ENCODE peak calls at places on chromosomes 6 and 20, in ten cellular contexts. Y is neuronal stem cell, T is heart left ventricle, F is GM06990, J is GM23248, C is mucosa of descending colon, O is heart right ventricle, Z is aorta, Q is uterus, N is neural progenitor cell. U is an unnamed sample. For H3K36me3, the result is how much of the 10 kb centered on the place peaks cover.

GRCh38 chr20:61308171-61308795 is 56.2 kb downstream of the CDH4 start:
- DNase-seq in Y (no peak), T (no peak), F (no peak), J (peak), C (no peak), O (no peak), Z (no peak), Q (no peak), N (no peak), U (peak)

GRCh38 chr6:14055541-14055940 is 62.0 kb upstream of the CD83 start:
- DNase-seq in Y (no peak), T (no peak), F (no peak), J (no peak), C (no peak), O (no peak), Z (no peak), Q (no peak), N (no peak), U (no peak)

GRCh38 chr6:27669278-27669797 is 196.4 kb upstream of the ZNF184 start:
- DNase-seq in Y (no peak), T (no peak), F (no peak), J (peak), C (no peak), O (no peak), Z (no peak), Q (no peak), N (peak), U (no peak)

GRCh38 chr6:148851683-148852556 is 105.1 kb downstream of the UST start:
- DNase-seq in Y (no peak), T (no peak), F (no peak), J (no peak), C (no peak), O (no peak), Z (no peak), Q (no peak), N (peak), U (no peak)

GRCh38 chr6:84428300-84428907 is 201.0 kb upstream of the CEP162 start:
- DNase-seq in Y (peak), T (no peak), F (no peak), J (peak), C (peak), O (peak), Z (peak), Q (peak), N (peak), U (peak)

GRCh38 chr6:22227824-22228610 is 68.8 kb downstream of the PRL start:
- DNase-seq in Y (no peak), T (no peak), F (no peak), J (no peak), C (no peak), O (no peak), Z (no peak), Q (no peak), N (no peak), U (no peak)

GRCh38 chr6:150783818-150784217 is 81.7 kb upstream of the MTHFD1L start:
- DNase-seq in Y (no peak), T (no peak), F (no peak), J (no peak), C (no peak), O (no peak), Z (no peak), Q (no peak), N (no peak), U (no peak)

GRCh38 chr20:33305591-33306057 is 22.6 kb downstream of the BPIFB1 start:
- DNase-seq in Y (no peak), T (no peak), F (no peak), J (peak), C (no peak), O (no peak), Z (no peak), Q (no peak), N (no peak), U (no peak)

GRCh38 chr20:19176483-19176882 is 36.0 kb upstream of the SLC24A3 start:
- DNase-seq in Y (no peak), T (no peak), F (no peak), J (no peak), C (no peak), O (no peak), Z (no peak), Q (no peak), N (no peak), U (no peak)

GRCh38 chr6:33906413-33906812 is 102.6 kb upstream of the MLN start:
- DNase-seq in Y (no peak), T (no peak), F (no peak), J (no peak), C (no peak), O (no peak), Z (no peak), Q (no peak), N (no peak), U (peak)

GRCh38 chr20:52001999-52002666 is 189.4 kb downstream of the ZFP64 start:
- DNase-seq in Y (no peak), T (no peak), F (no peak), J (no peak), C (no peak), O (no peak), Z (no peak), Q (no peak), N (no peak), U (no peak)

GRCh38 chr6:108295676-108296075 is 822 bp downstream of the AFG1L start:
- DNase-seq in Y (no peak), T (no peak), F (no peak), J (no peak), C (no peak), O (no peak), Z (no peak), Q (no peak), N (no peak), U (no peak)

GRCh38 chr6:125099211-125100017 is 54.2 kb upstream of the TPD52L1 start:
- DNase-seq in Y (peak), T (peak), F (peak), J (peak), C (peak), O (peak), Z (peak), Q (peak), N (peak), U (peak)

GRCh38 chr20:20664795-20665194 is 47.6 kb downstream of the RALGAPA2 start:
- DNase-seq in Y (peak), T (no peak), F (no peak), J (peak), C (peak), O (no peak), Z (no peak), Q (no peak), N (peak), U (no peak)

GRCh38 chr6:169292340-169293124 is 38.9 kb upstream of the THBS2 start:
- DNase-seq in Y (no peak), T (no peak), F (no peak), J (peak), C (no peak), O (no peak), Z (no peak), Q (peak), N (no peak), U (no peak)

GRCh38 chr6:11921017-11921438 is 91.1 kb upstream of the HIVEP1 start:
- DNase-seq in Y (no peak), T (peak), F (no peak), J (peak), C (peak), O (peak), Z (peak), Q (peak), N (peak), U (no peak)

GRCh38 chr6:150514806-150515362 is 84.8 kb upstream of the PLEKHG1 start:
- DNase-seq in Y (no peak), T (no peak), F (no peak), J (no peak), C (no peak), O (no peak), Z (no peak), Q (no peak), N (no peak), U (no peak)

GRCh38 chr20:61263084-61263695 is 11.1 kb downstream of the CDH4 start:
- DNase-seq in Y (no peak), T (no peak), F (no peak), J (peak), C (peak), O (no peak), Z (no peak), Q (no peak), N (peak), U (no peak)

GRCh38 chr6:19838442-19839236 is 1.5 kb downstream of the ID4 start:
- DNase-seq in Y (peak), T (peak), F (peak), J (peak), C (peak), O (peak), Z (peak), Q (peak), N (peak), U (no peak)

GRCh38 chr6:30206799-30207618 is 6.2 kb downstream of the TRIM26 start:
- DNase-seq in Y (no peak), T (no peak), F (no peak), J (peak), C (peak), O (no peak), Z (no peak), Q (no peak), N (peak), U (peak)

GRCh38 chr20:7980332-7981046 is 39.1 kb downstream of the TMX4 start:
- DNase-seq in Y (peak), T (no peak), F (no peak), J (peak), C (no peak), O (no peak), Z (no peak), Q (no peak), N (peak), U (no peak)

GRCh38 chr6:37059344-37060194 is 54.1 kb downstream of the FGD2 start:
- DNase-seq in Y (peak), T (peak), F (no peak), J (peak), C (peak), O (peak), Z (peak), Q (peak), N (peak), U (peak)

GRCh38 chr6:80638222-80639055 is 532.0 kb downstream of the BCKDHB start:
- DNase-seq in Y (no peak), T (no peak), F (no peak), J (peak), C (peak), O (no peak), Z (no peak), Q (no peak), N (no peak), U (no peak)

GRCh38 chr6:139943391-139943790 is 568.9 kb upstream of the CITED2 start:
- DNase-seq in Y (no peak), T (no peak), F (no peak), J (peak), C (no peak), O (no peak), Z (no peak), Q (no peak), N (no peak), U (no peak)

GRCh38 chr6:127115032-127115661 is 3.3 kb upstream of the RSPO3 start:
- DNase-seq in Y (no peak), T (no peak), F (no peak), J (peak), C (no peak), O (no peak), Z (no peak), Q (no peak), N (no peak), U (no peak)

GRCh38 chr6:45416700-45417099 is 39.0 kb upstream of the SUPT3H start:
- DNase-seq in Y (no peak), T (no peak), F (no peak), J (peak), C (no peak), O (no peak), Z (no peak), Q (no peak), N (no peak), U (no peak)

GRCh38 chr6:161682982-161683381 is 409.1 kb upstream of the AGPAT4 start:
- DNase-seq in Y (no peak), T (no peak), F (no peak), J (no peak), C (no peak), O (no peak), Z (no peak), Q (no peak), N (no peak), U (no peak)

GRCh38 chr6:164007881-164008280 is 593.4 kb downstream of the QKI start:
- DNase-seq in Y (no peak), T (no peak), F (no peak), J (no peak), C (no peak), O (no peak), Z (no peak), Q (no peak), N (no peak), U (no peak)

GRCh38 chr20:15799871-15800270 is 773.4 kb downstream of the KIF16B start:
- DNase-seq in Y (no peak), T (no peak), F (no peak), J (peak), C (no peak), O (no peak), Z (no peak), Q (no peak), N (no peak), U (no peak)

GRCh38 chr6:108321253-108321740 is 26.4 kb downstream of the AFG1L start:
- DNase-seq in Y (no peak), T (no peak), F (no peak), J (peak), C (no peak), O (no peak), Z (no peak), Q (no peak), N (no peak), U (no peak)

GRCh38 chr6:164315376-164315775 is 900.9 kb downstream of the QKI start:
- DNase-seq in Y (no peak), T (no peak), F (no peak), J (no peak), C (no peak), O (no peak), Z (no peak), Q (no peak), N (no peak), U (no peak)

GRCh38 chr6:21615504-21615903 is 22.0 kb downstream of the SOX4 start:
- DNase-seq in Y (no peak), T (no peak), F (no peak), J (peak), C (no peak), O (no peak), Z (no peak), Q (no peak), N (no peak), U (no peak)

GRCh38 chr6:24924956-24925355 is 10.8 kb downstream of the RIPOR2 start:
- DNase-seq in Y (no peak), T (no peak), F (no peak), J (no peak), C (no peak), O (no peak), Z (no peak), Q (no peak), N (no peak), U (no peak)
- H3K36me3 ChIP-seq in Y (under half), T (under half), F (under half), J (under half), C (under half), O (under half), Z (under half), Q (under half), N (under half), U (under half)

GRCh38 chr20:62944746-62945145 is 6.8 kb downstream of the GID8 start:
- DNase-seq in Y (no peak), T (no peak), F (no peak), J (no peak), C (no peak), O (no peak), Z (peak), Q (no peak), N (no peak), U (no peak)

GRCh38 chr20:62942456-62942855 is 4.5 kb downstream of the GID8 start:
- DNase-seq in Y (no peak), T (no peak), F (no peak), J (no peak), C (no peak), O (no peak), Z (peak), Q (no peak), N (no peak), U (no peak)

GRCh38 chr20:62945771-62946339 is 6.7 kb upstream of the SLC17A9 start:
- DNase-seq in Y (no peak), T (no peak), F (no peak), J (no peak), C (no peak), O (no peak), Z (peak), Q (no peak), N (no peak), U (no peak)

GRCh38 chr20:62943396-62943795 is 5.4 kb downstream of the GID8 start:
- DNase-seq in Y (no peak), T (no peak), F (no peak), J (no peak), C (no peak), O (no peak), Z (peak), Q (no peak), N (no peak), U (no peak)

DNA sequence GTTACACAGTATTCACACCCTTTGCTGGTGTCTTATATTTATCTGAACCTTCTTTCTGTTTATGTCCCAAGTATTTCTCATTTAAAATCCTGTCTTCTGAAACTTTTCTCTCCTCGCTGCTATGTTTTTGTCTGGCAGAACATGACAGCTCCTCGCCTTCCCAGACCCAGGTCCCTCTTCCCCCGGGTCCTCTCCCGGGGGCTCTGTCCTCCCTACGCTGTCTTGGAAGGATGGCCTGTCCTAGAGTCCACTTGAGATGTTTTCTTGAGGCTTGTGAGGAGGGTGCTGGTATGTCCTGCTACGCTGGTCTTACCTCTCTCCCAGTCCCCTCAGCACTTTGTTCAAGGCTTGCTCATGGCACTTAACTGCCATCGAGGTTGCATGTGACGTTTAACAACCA is 6.2 kb downstream of the GID8 start:
- DNase-seq in Y (no peak), T (no peak), F (no peak), J (no peak), C (no peak), O (no peak), Z (peak), Q (no peak), N (no peak), U (no peak)
- H3K36me3 ChIP-seq in Y (half or more), T (half or more), F (under half), J (under half), C (under half), O (under half), Z (under half), Q (under half), N (under half), U (under half)

DNA sequence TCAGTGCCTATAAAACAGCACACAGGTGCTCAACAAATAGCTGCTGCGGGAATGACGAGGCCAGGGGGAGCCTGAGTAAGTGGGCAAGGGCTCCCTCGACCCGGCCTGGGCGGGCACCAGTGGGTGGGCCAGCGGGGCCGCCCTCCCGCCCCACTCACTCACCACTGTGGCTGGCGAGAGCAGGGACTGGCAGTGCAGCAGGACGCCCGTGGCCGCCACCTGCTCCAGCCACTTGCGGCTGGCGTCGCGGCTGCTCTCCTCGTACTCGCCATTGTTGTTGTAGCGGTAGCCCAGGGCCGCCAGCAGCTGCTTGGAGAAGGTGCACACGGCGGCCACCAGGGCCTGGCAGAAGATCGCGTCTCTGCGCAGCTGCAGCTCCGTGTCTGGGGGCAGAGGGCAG is 191.5 kb downstream of the PREX1 start:
- DNase-seq in Y (no peak), T (no peak), F (no peak), J (no peak), C (no peak), O (no peak), Z (no peak), Q (no peak), N (no peak), U (no peak)
- H3K36me3 ChIP-seq in Y (half or more), T (under half), F (half or more), J (under half), C (under half), O (under half), Z (under half), Q (under half), N (under half), U (under half)

GRCh38 chr6:18216411-18216810 is 47.9 kb downstream of the DEK start:
- DNase-seq in Y (no peak), T (no peak), F (no peak), J (peak), C (no peak), O (no peak), Z (no peak), Q (no peak), N (no peak), U (no peak)

GRCh38 chr6:18214003-18214402 is 50.3 kb downstream of the DEK start:
- DNase-seq in Y (no peak), T (no peak), F (peak), J (no peak), C (no peak), O (no peak), Z (no peak), Q (no peak), N (no peak), U (no peak)

GRCh38 chr6:18218233-18218632 is 46.1 kb downstream of the DEK start:
- DNase-seq in Y (no peak), T (no peak), F (no peak), J (no peak), C (no peak), O (no peak), Z (no peak), Q (no peak), N (no peak), U (no peak)

GRCh38 chr6:18213439-18213838 is 50.9 kb downstream of the DEK start:
- DNase-seq in Y (no peak), T (no peak), F (no peak), J (no peak), C (no peak), O (no peak), Z (no peak), Q (no peak), N (no peak), U (no peak)

GRCh38 chr6:18215436-18215835 is 48.9 kb downstream of the DEK start:
- DNase-seq in Y (no peak), T (no peak), F (no peak), J (no peak), C (no peak), O (no peak), Z (no peak), Q (no peak), N (no peak), U (no peak)
- H3K36me3 ChIP-seq in Y (under half), T (half or more), F (under half), J (under half), C (under half), O (under half), Z (under half), Q (under half), N (under half), U (under half)

GRCh38 chr6:160015778-160016684 is 47.1 kb downstream of the IGF2R start:
- DNase-seq in Y (no peak), T (no peak), F (no peak), J (no peak), C (no peak), O (no peak), Z (peak), Q (no peak), N (no peak), U (no peak)
- H3K36me3 ChIP-seq in Y (half or more), T (under half), F (under half), J (under half), C (under half), O (under half), Z (under half), Q (under half), N (under half), U (under half)

DNA sequence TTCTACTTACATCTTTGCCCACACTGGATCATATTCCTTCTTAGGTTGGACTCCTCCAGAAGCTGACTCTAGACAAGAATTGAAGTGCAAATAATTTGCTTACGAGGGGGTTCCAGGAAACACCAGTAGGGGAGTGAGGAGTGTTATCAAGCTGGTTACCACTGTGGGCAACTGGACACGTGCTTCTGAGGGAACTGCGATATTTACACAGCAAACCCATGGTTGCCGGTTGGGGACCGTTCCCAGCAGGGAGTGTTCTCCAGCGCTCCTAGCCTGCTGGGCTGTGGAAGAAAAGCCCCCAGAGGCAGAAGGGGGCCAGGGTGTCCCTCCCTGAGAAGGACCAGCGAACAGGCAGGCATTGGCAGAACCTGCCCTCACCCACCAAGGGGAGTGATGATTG is 21.7 kb downstream of the MDFI start:
- DNase-seq in Y (no peak), T (peak), F (no peak), J (no peak), C (no peak), O (no peak), Z (peak), Q (no peak), N (no peak), U (no peak)
- H3K36me3 ChIP-seq in Y (under half), T (under half), F (under half), J (under half), C (under half), O (under half), Z (under half), Q (under half), N (under half), U (under half)

GRCh38 chr20:58069207-58069606 is 159.2 kb downstream of the ANKRD60 start:
- DNase-seq in Y (no peak), T (no peak), F (no peak), J (no peak), C (no peak), O (no peak), Z (no peak), Q (no peak), N (no peak), U (no peak)

GRCh38 chr20:58071991-58072390 is 156.5 kb downstream of the ANKRD60 start:
- DNase-seq in Y (no peak), T (no peak), F (no peak), J (no peak), C (no peak), O (no peak), Z (no peak), Q (no peak), N (no peak), U (no peak)

GRCh38 chr20:58071500-58071804 is 157.0 kb downstream of the ANKRD60 start:
- DNase-seq in Y (no peak), T (no peak), F (no peak), J (no peak), C (no peak), O (no peak), Z (no peak), Q (no peak), N (no peak), U (no peak)

GRCh38 chr20:58070664-58071499 is 157.6 kb downstream of the ANKRD60 start:
- DNase-seq in Y (no peak), T (no peak), F (no peak), J (no peak), C (no peak), O (no peak), Z (no peak), Q (no peak), N (no peak), U (no peak)

GRCh38 chr20:58069796-58070663 is 158.4 kb downstream of the ANKRD60 start:
- DNase-seq in Y (no peak), T (no peak), F (no peak), J (no peak), C (no peak), O (no peak), Z (no peak), Q (no peak), N (no peak), U (no peak)
- H3K36me3 ChIP-seq in Y (under half), T (under half), F (under half), J (under half), C (under half), O (under half), Z (under half), Q (under half), N (under half), U (under half)

U was measured in right lobe of liver.